ENCODE peak calls at places on chromosomes 12 and 14, in six cellular contexts. K, G, U, O, A and J are unnamed samples.

GRCh38 chr12:124517260-124518050 is 50.0 kb downstream of the NCOR2 start:
- DNase-seq in O (peak), A (peak), K (peak), U (no peak), G (peak), J (no peak)

GRCh38 chr12:88570103-88570502 is 10.2 kb downstream of the KITLG start:
- DNase-seq in O (peak), A (peak), K (no peak), G (no peak), U (peak), J (no peak)

GRCh38 chr12:15011162-15011561 is 38.3 kb downstream of the PDE6H start:
- DNase-seq in G (no peak), O (no peak), U (no peak), A (no peak), K (no peak), J (no peak)

GRCh38 chr14:65637780-65638179 is 225.2 kb downstream of the FUT8 start:
- DNase-seq in G (no peak), K (no peak), O (peak), A (peak), U (no peak), J (no peak)

GRCh38 chr12:89797436-89797835 is 88.8 kb upstream of the ATP2B1 start:
- DNase-seq in K (no peak), U (no peak), G (no peak), O (no peak), A (no peak), J (no peak)

GRCh38 chr14:64465856-64466554 is 706 bp downstream of the AKAP5 start:
- DNase-seq in O (peak), U (peak), G (no peak), A (no peak), K (peak), J (peak)

GRCh38 chr12:100564905-100565467 is 8.5 kb upstream of the GAS2L3 start:
- DNase-seq in G (no peak), A (no peak), U (no peak), K (no peak), O (no peak), J (no peak)

GRCh38 chr12:52018448-52019122 is 11.8 kb downstream of the TAMALIN start:
- DNase-seq in O (no peak), A (no peak), K (no peak), G (no peak), U (no peak), J (no peak)

GRCh38 chr12:73547421-73547820 is 990.2 kb upstream of the ATXN7L3B start:
- DNase-seq in A (peak), U (no peak), K (no peak), G (no peak), O (no peak), J (no peak)

GRCh38 chr12:41869432-41869831 is 275.2 kb downstream of the GXYLT1 start:
- DNase-seq in U (no peak), O (no peak), G (no peak), A (no peak), K (no peak), J (no peak)

GRCh38 chr12:93061414-93062099 is 132.5 kb upstream of the EEA1 start:
- DNase-seq in K (peak), O (no peak), G (no peak), A (no peak), U (no peak), J (no peak)

GRCh38 chr12:96424601-96425000 is 24.4 kb upstream of the CDK17 start:
- DNase-seq in A (no peak), O (no peak), U (no peak), K (no peak), G (no peak), J (no peak)

GRCh38 chr14:56224691-56225681 is 106.8 kb downstream of the PELI2 start:
- DNase-seq in U (no peak), O (no peak), K (peak), A (no peak), G (no peak), J (no peak)

GRCh38 chr12:13273850-13274249 is 77.3 kb downstream of the EMP1 start:
- DNase-seq in U (no peak), O (no peak), A (no peak), K (no peak), G (no peak), J (no peak)

GRCh38 chr14:90061849-90062794 is at the start of gene KCNK13:
- DNase-seq in O (no peak), U (no peak), K (peak), G (no peak), A (peak), J (no peak)

GRCh38 chr12:110908377-110909136 is 11.8 kb downstream of the MYL2 start:
- DNase-seq in K (no peak), A (peak), O (no peak), G (no peak), U (no peak), J (no peak)

GRCh38 chr12:113244015-113244983 is 23.0 kb downstream of the TPCN1 start:
- DNase-seq in K (no peak), G (peak), A (peak), O (no peak), U (no peak), J (no peak)

GRCh38 chr14:99986416-99986815 is 78.8 kb upstream of the EVL start:
- DNase-seq in U (no peak), K (no peak), O (no peak), A (no peak), G (no peak), J (peak)

GRCh38 chr14:61080591-61081010 is 99.6 kb downstream of the SLC38A6 start:
- DNase-seq in U (no peak), A (no peak), O (peak), G (no peak), K (peak), J (peak)

GRCh38 chr14:93926873-93927571 is at the start of gene FAM181A:
- DNase-seq in K (no peak), U (no peak), G (no peak), A (no peak), O (no peak), J (no peak)

GRCh38 chr14:86450075-86450474 is 920.1 kb downstream of the FLRT2 start:
- DNase-seq in O (no peak), G (no peak), A (no peak), K (peak), U (no peak), J (no peak)

GRCh38 chr12:55927588-55928502 is at the start of gene PYM1:
- DNase-seq in O (peak), K (peak), G (peak), A (peak), U (peak), J (no peak)

GRCh38 chr12:118685983-118686607 is 295.2 kb upstream of the SRRM4 start:
- DNase-seq in G (no peak), K (peak), U (no peak), A (no peak), O (no peak), J (no peak)

GRCh38 chr12:125493704-125494308 is 428.6 kb downstream of the AACS start:
- DNase-seq in G (no peak), O (no peak), U (no peak), K (no peak), A (no peak), J (no peak)

GRCh38 chr12:41437578-41437977 is 249.5 kb downstream of the PDZRN4 start:
- DNase-seq in U (no peak), K (no peak), O (no peak), G (no peak), A (no peak), J (no peak)

GRCh38 chr12:108858399-108859074 is 1.2 kb upstream of the SSH1 start:
- DNase-seq in K (peak), G (peak), O (no peak), A (no peak), U (no peak), J (no peak)

GRCh38 chr14:36506732-36507614 is 13.1 kb downstream of the NKX2-1 start:
- DNase-seq in A (no peak), G (no peak), U (no peak), K (no peak), O (no peak), J (no peak)

GRCh38 chr12:123106640-123107359 is 44.1 kb downstream of the PITPNM2 start:
- DNase-seq in U (no peak), A (no peak), O (no peak), K (no peak), G (no peak), J (no peak)

GRCh38 chr12:28539691-28540323 is 349.6 kb downstream of the CCDC91 start:
- DNase-seq in A (no peak), U (no peak), O (no peak), G (no peak), K (no peak), J (no peak)

GRCh38 chr12:15979096-15980091 is 68.3 kb downstream of the DERA start:
- DNase-seq in G (no peak), K (peak), U (peak), A (peak), O (peak), J (peak)

GRCh38 chr12:54277823-54278276 is 2.1 kb downstream of the CBX5 start:
- DNase-seq in A (no peak), K (no peak), G (no peak), U (no peak), O (no peak), J (peak)

GRCh38 chr12:109389146-109389545 is 41.4 kb downstream of the MYO1H start:
- DNase-seq in K (no peak), O (no peak), A (no peak), G (no peak), U (no peak), J (no peak)

GRCh38 chr14:90539996-90540395 is 143.2 kb downstream of the CALM1 start:
- DNase-seq in K (no peak), O (no peak), A (no peak), G (no peak), U (no peak), J (no peak)

GRCh38 chr12:2877959-2878732 is 1.1 kb downstream of the RHNO1 start:
- DNase-seq in O (peak), G (peak), A (peak), K (peak), U (no peak), J (no peak)
- TF ChIP-seq CTCF in O (no peak), G (no peak), A (no peak), K (peak), U (no peak), J (no peak)

GRCh38 chr14:54775486-54776100 is 127.0 kb downstream of the GCH1 start:
- DNase-seq in G (no peak), A (no peak), O (no peak), U (no peak), K (no peak), J (no peak)

GRCh38 chr14:54772451-54772881 is 130.2 kb downstream of the GCH1 start:
- DNase-seq in U (no peak), A (no peak), O (peak), K (no peak), G (no peak), J (no peak)

GRCh38 chr14:54771411-54772027 is 131.1 kb downstream of the GCH1 start:
- DNase-seq in O (no peak), U (no peak), G (no peak), K (no peak), A (no peak), J (no peak)

GRCh38 chr14:54774824-54775223 is 127.8 kb downstream of the GCH1 start:
- DNase-seq in U (no peak), O (no peak), G (no peak), K (no peak), A (no peak), J (no peak)

GRCh38 chr14:54773171-54774006 is 129.2 kb downstream of the GCH1 start:
- DNase-seq in O (peak), G (peak), K (peak), U (peak), A (peak), J (peak)
- H3K4me3 ChIP-seq in O (peak), G (no peak), K (no peak), U (peak), A (no peak), J (no peak)

GRCh38 chr12:77996670-77997069 is 166.0 kb downstream of the NAV3 start:
- DNase-seq in U (no peak), K (no peak), G (no peak), A (no peak), O (no peak), J (no peak)
- TF ChIP-seq CTCF in U (no peak), K (peak), G (no peak), A (no peak), O (no peak), J (no peak)

DNA sequence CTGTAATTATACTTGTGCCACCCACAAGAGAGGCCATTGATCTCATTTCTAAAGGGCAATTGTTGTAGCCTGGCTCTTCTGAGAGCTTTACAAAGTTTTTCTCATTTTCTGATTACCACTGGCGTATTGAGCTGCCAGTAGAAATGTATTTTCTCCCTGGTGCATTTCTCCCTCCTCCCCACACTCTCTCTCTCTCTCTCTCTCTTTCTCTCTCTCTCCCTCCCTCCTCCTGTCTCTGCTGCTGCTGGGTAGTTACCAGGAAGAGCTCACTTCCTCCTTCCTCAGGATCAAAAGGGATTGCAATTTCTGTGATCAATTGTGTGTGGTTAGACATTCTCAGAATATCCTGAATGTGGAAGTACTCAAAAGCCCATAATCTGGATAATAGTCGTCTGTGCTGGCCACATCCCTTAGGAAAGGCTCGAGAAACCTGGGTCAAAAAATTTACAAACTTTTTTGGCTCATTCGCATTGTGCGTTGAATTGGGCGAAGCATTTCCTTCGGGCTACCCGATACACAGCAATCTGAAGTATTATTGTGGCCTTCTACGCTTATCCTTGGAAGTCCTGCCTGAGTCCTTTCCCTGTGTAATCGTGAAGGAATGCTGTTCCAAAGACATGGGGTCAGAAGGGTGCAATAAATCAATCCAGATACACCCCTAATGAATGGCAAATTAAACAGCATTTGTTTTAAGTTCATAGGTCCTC is 254.8 kb downstream of the MSRB3 start:
- DNase-seq in A (no peak), U (no peak), K (no peak), G (no peak), O (peak), J (no peak)
- H3K4me3 ChIP-seq in A (no peak), U (no peak), K (no peak), G (no peak), O (no peak), J (no peak)